ENCODE peak calls at places on chromosome 12, in five cellular contexts. O is cardiac muscle cell; W is CD8-positive, alpha-beta T cell; G is dorsolateral prefrontal cortex; I is left ventricle myocardium inferior. L is an unnamed sample.

GRCh38 chr12:18683603-18684002 is 54.2 kb downstream of the PLCZ1 start:
- DNase-seq in O (peak), W (no peak), G (no peak), I (no peak), L (no peak)

GRCh38 chr12:8913702-8914032 is 642 bp upstream of the PHC1 start:
- DNase-seq in O (no peak), W (no peak), G (no peak), I (no peak), L (no peak)

GRCh38 chr12:4432878-4433820 is 12.5 kb downstream of the FGF6 start:
- DNase-seq in O (no peak), W (no peak), G (no peak), I (no peak), L (no peak)

GRCh38 chr12:115322275-115322674 is 638.3 kb upstream of the TBX3 start:
- DNase-seq in O (peak), W (no peak), G (no peak), I (no peak), L (no peak)

GRCh38 chr12:68823711-68824110 is 15.7 kb downstream of the MDM2 start:
- DNase-seq in O (peak), W (no peak), G (no peak), I (no peak), L (no peak)

GRCh38 chr12:26116829-26117228 is 8.0 kb downstream of the BHLHE41 start:
- DNase-seq in O (no peak), W (no peak), G (no peak), I (no peak), L (no peak)

GRCh38 chr12:105334001-105334400 is 3.5 kb downstream of the C12orf75 start:
- DNase-seq in O (peak), W (no peak), G (no peak), I (no peak), L (no peak)

GRCh38 chr12:25249951-25250738 is 584 bp downstream of the KRAS start:
- DNase-seq in O (peak), W (peak), G (peak), I (peak), L (no peak)

GRCh38 chr12:49730050-49730449 is 11.3 kb upstream of the TMBIM6 start:
- DNase-seq in O (no peak), W (no peak), G (no peak), I (no peak), L (no peak)

GRCh38 chr12:94615284-94616216 is 34.8 kb downstream of the TMCC3 start:
- DNase-seq in O (peak), W (no peak), G (peak), I (peak), L (peak)

GRCh38 chr12:104667139-104667538 is 210.4 kb downstream of the CHST11 start:
- DNase-seq in O (peak), W (no peak), G (no peak), I (no peak), L (no peak)

GRCh38 chr12:83823386-83824045 is 1089.1 kb downstream of the SLC6A15 start:
- DNase-seq in O (peak), W (no peak), G (peak), I (no peak), L (no peak)

GRCh38 chr12:97778111-97778510 is 315.5 kb downstream of the RMST start:
- DNase-seq in O (no peak), W (no peak), G (no peak), I (no peak), L (no peak)

GRCh38 chr12:64733857-64734256 is 25.3 kb downstream of the GNS start:
- DNase-seq in O (no peak), W (no peak), G (peak), I (peak), L (no peak)

GRCh38 chr12:95634622-95635621 is 83.6 kb upstream of the USP44 start:
- DNase-seq in O (no peak), W (no peak), G (no peak), I (no peak), L (peak)

GRCh38 chr12:110615171-110615570 is 1.2 kb downstream of the TCTN1 start:
- DNase-seq in O (no peak), W (no peak), G (no peak), I (no peak), L (no peak)

GRCh38 chr12:102950107-102950949 is 7.1 kb upstream of the ASCL1 start:
- DNase-seq in O (no peak), W (no peak), G (no peak), I (no peak), L (no peak)

GRCh38 chr12:76255692-76256091 is 92.5 kb downstream of the BBS10 start:
- DNase-seq in O (no peak), W (no peak), G (no peak), I (no peak), L (no peak)

GRCh38 chr12:29781176-29781575 is 2.6 kb downstream of the TMTC1 start:
- DNase-seq in O (no peak), W (no peak), G (no peak), I (no peak), L (no peak)

GRCh38 chr12:1776139-1776975 is 44.0 kb upstream of the LRTM2 start:
- DNase-seq in O (peak), W (no peak), G (no peak), I (no peak), L (no peak)
- H3K27ac ChIP-seq in O (no peak), W (no peak), G (peak), I (no peak), L (no peak)

GRCh38 chr12:113109360-113109759 is 26.2 kb downstream of the RASAL1 start:
- DNase-seq in O (no peak), W (no peak), G (no peak), I (no peak), L (no peak)
- H3K27ac ChIP-seq in O (no peak), W (no peak), G (no peak), I (no peak), L (no peak)

DNA sequence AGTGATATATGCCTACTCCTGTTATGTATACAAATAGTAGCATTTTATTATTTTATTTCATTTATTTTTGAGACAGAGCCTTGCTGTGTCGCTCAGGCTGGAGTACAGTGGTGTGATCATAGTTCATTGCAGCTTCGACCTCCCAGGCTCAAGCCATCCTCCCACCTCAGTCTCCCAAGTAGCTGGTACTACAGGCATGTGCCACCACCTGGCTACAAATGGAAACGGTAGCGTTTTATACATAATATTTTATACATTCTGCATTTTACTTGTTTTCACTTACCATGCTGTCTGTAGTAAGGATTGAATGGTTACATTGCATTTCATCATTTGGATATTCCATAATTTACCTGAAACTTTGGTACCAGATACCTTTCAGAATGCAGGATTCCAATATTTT is 14.1 kb downstream of the C1R start:
- DNase-seq in O (no peak), W (no peak), G (no peak), I (no peak), L (no peak)
- H3K27ac ChIP-seq in O (no peak), W (no peak), G (no peak), I (no peak), L (no peak)

GRCh38 chr12:60172696-60173095 is 576.9 kb downstream of the SLC16A7 start:
- DNase-seq in O (no peak), W (no peak), G (no peak), I (no peak), L (no peak)
- H3K27ac ChIP-seq in O (no peak), W (no peak), G (no peak), I (no peak), L (no peak)

DNA sequence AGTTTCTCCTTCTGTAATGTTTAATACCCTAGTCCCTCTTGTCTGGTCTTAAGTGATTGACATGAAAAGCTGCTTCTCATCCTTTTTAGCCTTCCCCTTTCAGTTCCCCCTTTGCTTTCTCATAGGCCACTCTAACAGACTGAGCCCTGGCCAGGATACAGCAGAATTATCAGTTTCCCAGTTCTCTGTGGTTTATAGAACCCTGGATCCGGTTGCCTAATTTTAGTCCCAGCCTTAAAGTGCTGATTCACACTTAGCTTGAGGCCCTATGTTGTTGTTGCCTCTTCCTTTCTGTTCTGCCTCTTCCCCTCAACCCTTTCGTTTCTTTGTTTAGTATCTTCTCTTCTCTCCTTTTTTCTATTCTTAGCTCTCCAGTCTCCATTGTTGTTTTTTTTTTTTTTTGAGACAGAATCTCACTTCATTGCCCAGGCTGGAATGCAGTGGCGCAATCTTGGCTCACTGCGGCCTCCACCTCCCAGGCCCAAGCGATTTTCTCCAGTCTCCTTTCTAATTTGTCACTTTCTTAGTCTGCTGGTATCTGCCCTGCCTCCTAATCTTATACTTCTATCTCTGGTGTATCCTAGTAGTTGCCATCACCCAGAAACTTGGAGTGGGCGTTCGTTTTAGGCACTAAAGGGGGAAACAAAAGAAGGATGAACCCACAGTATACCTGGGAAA is 2.9 kb upstream of the BIN2 start:
- DNase-seq in O (peak), W (no peak), G (no peak), I (no peak), L (no peak)
- H3K27ac ChIP-seq in O (no peak), W (no peak), G (peak), I (no peak), L (peak)

DNA sequence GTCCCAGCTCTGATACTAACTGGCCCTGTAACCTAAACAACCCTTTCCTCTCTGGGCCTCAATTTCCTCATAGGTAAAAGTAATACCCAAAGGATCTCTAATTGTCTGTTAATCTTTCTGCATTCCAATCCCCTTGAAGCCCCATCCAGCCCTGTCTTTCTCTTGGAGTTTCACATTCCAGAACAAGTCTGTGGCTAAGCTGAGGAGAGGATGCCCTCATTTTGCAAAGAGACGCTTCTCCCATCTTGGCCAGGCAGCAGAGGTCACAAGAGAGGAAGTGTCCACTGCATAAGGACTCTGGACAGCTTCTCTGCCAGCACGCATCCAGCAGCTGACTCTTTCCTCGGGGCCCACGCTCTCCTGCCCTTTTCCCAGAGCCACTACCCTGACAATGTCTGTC is 263.4 kb upstream of the FKBP4 start:
- DNase-seq in O (no peak), W (no peak), G (no peak), I (no peak), L (no peak)
- H3K27ac ChIP-seq in O (no peak), W (no peak), G (no peak), I (no peak), L (no peak)

DNA sequence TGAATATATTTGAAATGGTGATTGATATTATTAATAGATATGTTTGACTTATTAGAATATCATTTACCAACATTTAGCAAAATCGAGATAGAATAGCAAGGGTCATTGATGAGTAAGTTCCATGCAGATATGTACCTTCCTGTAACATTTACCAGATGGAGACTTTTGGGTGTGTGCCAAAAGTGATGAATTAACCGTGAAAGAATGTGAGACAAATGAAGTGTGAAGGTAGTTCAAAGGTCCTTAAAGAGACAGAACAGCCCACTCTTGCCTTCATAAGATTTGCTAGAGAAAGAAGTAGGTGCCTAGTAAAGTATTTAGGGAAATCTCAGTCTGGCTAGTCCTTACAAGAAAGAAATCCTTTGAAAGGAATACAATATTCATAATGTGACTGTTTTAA is 45.5 kb downstream of the FGD4 start:
- DNase-seq in O (peak), W (no peak), G (no peak), I (no peak), L (no peak)
- H3K27ac ChIP-seq in O (peak), W (no peak), G (no peak), I (no peak), L (no peak)

DNA sequence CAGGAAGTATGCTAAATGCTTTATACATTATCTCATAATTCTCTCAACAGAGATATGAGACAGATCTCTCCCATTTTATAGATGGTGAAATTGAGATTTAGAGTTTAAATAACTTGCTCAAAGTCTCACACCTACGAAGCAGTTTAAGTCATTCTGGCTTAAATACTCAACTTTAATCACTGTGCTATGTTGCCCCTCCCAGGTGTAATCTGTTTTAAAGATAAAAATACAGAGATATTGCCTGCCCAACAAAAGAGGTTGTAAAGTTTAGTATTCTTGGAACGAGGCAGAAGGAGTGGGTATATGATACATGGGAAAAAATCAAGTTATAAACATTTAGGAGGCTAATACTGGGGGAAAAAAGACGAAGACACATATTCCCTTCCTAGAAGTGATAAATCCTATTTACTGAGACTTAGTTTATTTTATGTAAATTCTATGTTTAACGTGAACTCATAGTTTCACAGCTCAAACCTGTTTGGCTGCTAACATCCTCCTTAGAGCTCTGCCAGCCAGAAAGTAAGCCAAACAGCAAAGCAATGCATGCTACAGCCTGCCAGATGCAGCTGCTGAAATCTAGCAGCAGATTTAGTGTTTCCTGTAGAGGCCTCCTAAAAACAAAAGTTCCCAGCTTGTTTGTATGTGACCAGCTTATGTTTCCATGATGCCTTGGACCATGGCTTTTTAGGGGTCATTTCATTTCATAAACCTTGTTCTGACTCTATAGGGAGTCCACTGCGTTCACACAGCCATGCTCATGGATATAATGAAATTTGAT is 157.0 kb upstream of the LRIG3 start:
- DNase-seq in O (peak), W (no peak), G (no peak), I (no peak), L (no peak)
- H3K27ac ChIP-seq in O (no peak), W (no peak), G (no peak), I (no peak), L (no peak)

GRCh38 chr12:12731785-12732184 is 14.6 kb downstream of the CDKN1B start:
- DNase-seq in O (no peak), W (no peak), G (no peak), I (no peak), L (no peak)
- H3K27ac ChIP-seq in O (no peak), W (no peak), G (no peak), I (no peak), L (no peak)